ENCODE peak calls at places on chromosomes 7 and 10, in ten cellular contexts. U, E, C, R, D, T, K, P, J and Z are unnamed samples.
A peak's percentile ranks its signal among the peaks of the same experiment; 100 is the strongest.

GRCh38 chr7:45187089-45187945 is 29.7 kb downstream of the RAMP3 start:
- DNase-seq in E (peak; percentile 26), P (no peak), K (no peak), U (no peak), C (no peak), R (no peak), J (no peak), T (no peak), D (no peak), Z (no peak)

GRCh38 chr10:24513155-24513554 is 210.5 kb downstream of the ARHGAP21 start:
- DNase-seq in U (peak; percentile 59), P (no peak), J (no peak), K (no peak), E (no peak), D (peak; percentile 46), T (no peak), R (no peak), C (peak; percentile 34), Z (no peak)

GRCh38 chr10:18681366-18681765 is 22.1 kb downstream of the ARL5B start:
- DNase-seq in E (no peak), R (no peak), U (peak; percentile 50), J (no peak), T (no peak), D (peak; percentile 73), K (no peak), P (no peak), C (no peak), Z (no peak)

GRCh38 chr10:48199580-48200377 is 74.7 kb downstream of the FRMPD2 start:
- DNase-seq in J (no peak), P (no peak), R (no peak), T (no peak), D (peak; percentile 66), C (no peak), E (no peak), K (no peak), U (peak; percentile 89), Z (no peak)

GRCh38 chr10:50601974-50602373 is 21.8 kb downstream of the SGMS1 start:
- DNase-seq in R (no peak), T (no peak), U (no peak), J (no peak), C (no peak), E (no peak), P (no peak), D (no peak), K (no peak), Z (no peak)

GRCh38 chr10:24449334-24449740 is 240.4 kb downstream of the KIAA1217 start:
- DNase-seq in J (no peak), R (no peak), D (peak; percentile 45), E (no peak), C (no peak), P (no peak), K (no peak), T (no peak), U (peak; percentile 58), Z (no peak)

GRCh38 chr7:155840262-155840885 is 28.1 kb upstream of the SHH start:
- DNase-seq in D (no peak), C (no peak), E (peak; percentile 32), U (no peak), R (no peak), T (no peak), P (no peak), J (no peak), K (no peak), Z (no peak)

GRCh38 chr10:131056091-131056490 is 255.4 kb downstream of the TCERG1L start:
- DNase-seq in J (no peak), K (no peak), P (no peak), U (no peak), C (no peak), E (no peak), T (no peak), D (no peak), R (no peak), Z (no peak)

GRCh38 chr10:69839696-69840345 is 38.1 kb downstream of the COL13A1 start:
- DNase-seq in P (no peak), T (no peak), D (peak; percentile 55), E (no peak), U (peak; percentile 59), J (no peak), R (no peak), K (no peak), C (no peak), Z (no peak)

GRCh38 chr7:16130127-16131110 is 290.9 kb downstream of the CRPPA start:
- DNase-seq in R (no peak), U (peak; percentile 49), P (no peak), T (no peak), K (no peak), E (no peak), C (no peak), J (no peak), D (peak; percentile 4), Z (no peak)

GRCh38 chr10:114289096-114289436 is 50.0 kb downstream of the VWA2 start:
- DNase-seq in K (no peak), D (no peak), R (no peak), J (no peak), T (no peak), U (no peak), C (no peak), E (peak; percentile 70), P (peak; percentile 64), Z (no peak)

GRCh38 chr10:18222870-18223269 is 82.6 kb downstream of the CACNB2 start:
- DNase-seq in T (no peak), K (no peak), U (no peak), J (no peak), C (no peak), D (peak; percentile 53), E (no peak), R (no peak), P (no peak), Z (no peak)

GRCh38 chr7:148585399-148585798 is 5.2 kb upstream of the C7orf33 start:
- DNase-seq in K (no peak), U (no peak), J (no peak), E (no peak), C (no peak), D (no peak), R (no peak), P (no peak), T (no peak), Z (no peak)

GRCh38 chr10:133166828-133167692 is 7.0 kb downstream of the KNDC1 start:
- DNase-seq in C (no peak), U (no peak), J (no peak), T (no peak), R (no peak), E (peak; percentile 67), P (peak; percentile 76), K (no peak), D (no peak), Z (no peak)

GRCh38 chr10:28906011-28906411 is 228.7 kb downstream of the BAMBI start:
- DNase-seq in T (no peak), U (no peak), K (no peak), J (no peak), E (no peak), D (no peak), C (no peak), P (no peak), R (no peak), Z (peak; percentile 50)

GRCh38 chr7:149686449-149686848 is 86.9 kb downstream of the ZNF467 start:
- DNase-seq in D (no peak), R (no peak), K (no peak), J (no peak), C (no peak), E (no peak), U (peak; percentile 14), P (no peak), T (no peak), Z (no peak)

GRCh38 chr10:26214538-26215461 is 1.8 kb upstream of the GAD2 start:
- DNase-seq in D (no peak), R (no peak), C (peak; percentile 49), K (peak; percentile 57), E (no peak), U (no peak), P (no peak), J (no peak), T (no peak), Z (peak; percentile 42)

GRCh38 chr7:96591900-96592676 is 117.6 kb downstream of the SEM1 start:
- DNase-seq in D (no peak), K (peak; percentile 94), C (no peak), E (no peak), R (no peak), T (no peak), U (peak; percentile 5), J (no peak), P (no peak), Z (peak; percentile 91)